ENCODE peak calls at places on chromosome 1, in five cellular contexts. N is astrocyte of the spinal cord; V is left colon; O is stimulated activated CD4-positive, alpha-beta T cell treated with anti-CD3 and anti-CD28 coated beads, Interleukin-4, amount 100 ng/mL, for 48 hours; T is H7. S is an unnamed sample.
A peak's percentile ranks its signal among the peaks of the same experiment; 100 is the strongest.

GRCh38 chr1:59971464-59971911 is 44.9 kb upstream of the CYP2J2 start:
- DNase-seq in T (peak; percentile 85), V (peak; percentile 62), O (peak; percentile 44), N (peak; percentile 56), S (no peak)

GRCh38 chr1:43382027-43382771 is 7.4 kb downstream of the MED8 start:
- DNase-seq in O (no peak), V (no peak), T (no peak), N (no peak), S (no peak)

GRCh38 chr1:205225901-205226765 is 1.6 kb upstream of the TMCC2 start:
- DNase-seq in T (peak; percentile 14), V (no peak), O (no peak), N (peak; percentile 11), S (no peak)

GRCh38 chr1:245245021-245245667 is 90.4 kb downstream of the KIF26B start:
- DNase-seq in T (no peak), O (no peak), V (peak; percentile 57), N (no peak), S (no peak)

GRCh38 chr1:164723296-164723731 is 164.3 kb downstream of the PBX1 start:
- DNase-seq in V (no peak), O (no peak), T (no peak), N (no peak), S (no peak)

GRCh38 chr1:225928186-225929175 is 4.4 kb upstream of the PYCR2 start:
- DNase-seq in T (no peak), O (no peak), V (no peak), N (no peak), S (no peak)

GRCh38 chr1:191206808-191207207 is 729.1 kb upstream of the BRINP3 start:
- DNase-seq in N (peak; percentile 24), O (no peak), T (no peak), V (no peak), S (no peak)

GRCh38 chr1:3746784-3747521 is 5.3 kb upstream of the CCDC27 start:
- DNase-seq in V (peak; percentile 85), N (peak; percentile 75), T (peak; percentile 100), O (peak; percentile 89), S (peak; percentile 70)

GRCh38 chr1:26911399-26912146 is 2.2 kb downstream of the NR0B2 start:
- DNase-seq in N (no peak), V (no peak), O (no peak), T (no peak), S (no peak)

GRCh38 chr1:186325239-186325638 is 49.8 kb downstream of the TPR start:
- DNase-seq in O (no peak), N (peak; percentile 15), T (no peak), V (no peak), S (no peak)